ENCODE peak calls at places on chromosomes 1 and 21, in nine cellular contexts. N is pulmonary artery endothelial cell; E is HFFc6; Y is fibroblast of the conjunctiva; A is colonic mucosa; K is BE2C; H is CD4-positive, alpha-beta T cell; S is activated T-cell treated with anti-CD3 and anti-CD28 coated beads for 1 hour; Z is MV-4-11. U is an unnamed sample.

GRCh38 chr21:45987121-45987711 is 5.6 kb downstream of the COL6A1 start:
- DNase-seq in N (no peak), E (no peak), Y (no peak), A (no peak), K (peak), H (peak), S (no peak), Z (no peak), U (no peak)

GRCh38 chr1:17922833-17923232 is 167.7 kb downstream of the ACTL8 start:
- DNase-seq in N (no peak), E (peak), Y (peak), A (peak), K (peak), H (no peak), S (no peak), Z (peak), U (peak)

GRCh38 chr1:14303011-14303410 is 295.5 kb upstream of the KAZN start:
- DNase-seq in N (no peak), E (no peak), Y (no peak), A (no peak), K (no peak), H (no peak), S (no peak), Z (no peak), U (no peak)

GRCh38 chr1:207286747-207287528 is 34.5 kb upstream of the CD55 start:
- DNase-seq in N (no peak), E (no peak), Y (no peak), A (no peak), K (no peak), H (no peak), S (no peak), Z (no peak), U (no peak)

GRCh38 chr1:54069792-54070548 is 16.6 kb downstream of the TCEANC2 start:
- DNase-seq in N (no peak), E (peak), Y (peak), A (no peak), K (peak), H (no peak), S (no peak), Z (peak), U (peak)

GRCh38 chr1:154944422-154945159 is 8.1 kb upstream of the PMVK start:
- DNase-seq in N (no peak), E (no peak), Y (no peak), A (no peak), K (no peak), H (no peak), S (no peak), Z (no peak), U (peak)

GRCh38 chr1:106717561-106717960 is 338.9 kb upstream of the PRMT6 start:
- DNase-seq in N (no peak), E (no peak), Y (no peak), A (no peak), K (no peak), H (no peak), S (no peak), Z (peak), U (no peak)

GRCh38 chr1:159827549-159827948 is 876 bp downstream of the SLAMF8 start:
- DNase-seq in N (no peak), E (no peak), Y (no peak), A (no peak), K (no peak), H (no peak), S (no peak), Z (no peak), U (no peak)

U was measured in SJCRH30.